ENCODE peak calls at places on chromosomes 5 and 9, in five cellular contexts. Y is mucosa of descending colon, G is endothelial cell of umbilical vein, T is cardiac muscle cell, M is brain microvascular endothelial cell. O is an unnamed sample.

GRCh38 chr5:77087484-77088291 is 603 bp upstream of the ZBED3 start:
- DNase-seq in Y (peak; percentile 56), G (peak; percentile 51), T (peak; percentile 81), M (no peak), O (no peak)

GRCh38 chr5:169753795-169754194 is 116.7 kb downstream of the DOCK2 start:
- DNase-seq in Y (no peak), G (no peak), T (peak; percentile 63), M (no peak), O (no peak)

GRCh38 chr9:81529556-81530193 is 159.7 kb downstream of the TLE1 start:
- DNase-seq in Y (no peak), G (peak; percentile 89), T (peak; percentile 52), M (no peak), O (no peak)

GRCh38 chr9:137167752-137168574 is 1.9 kb downstream of the LRRC26 start:
- DNase-seq in Y (peak; percentile 83), G (no peak), T (no peak), M (no peak), O (peak; percentile 59)

GRCh38 chr9:37036237-37037136 is 2.4 kb upstream of the PAX5 start:
- DNase-seq in Y (peak; percentile 73), G (peak; percentile 30), T (peak; percentile 37), M (no peak), O (peak; percentile 84)

GRCh38 chr5:78592735-78593386 is 55.7 kb downstream of the LHFPL2 start:
- DNase-seq in Y (no peak), G (no peak), T (no peak), M (no peak), O (peak; percentile 26)

GRCh38 chr9:27421567-27421966 is 102.5 kb upstream of the IFNK start:
- DNase-seq in Y (no peak), G (no peak), T (no peak), M (no peak), O (no peak)

GRCh38 chr5:104355350-104355749 is 792.8 kb upstream of the NUDT12 start:
- DNase-seq in Y (no peak), G (no peak), T (no peak), M (no peak), O (no peak)

GRCh38 chr9:117869287-117869686 is 165.1 kb downstream of the TLR4 start:
- DNase-seq in Y (no peak), G (no peak), T (no peak), M (no peak), O (no peak)

DNA sequence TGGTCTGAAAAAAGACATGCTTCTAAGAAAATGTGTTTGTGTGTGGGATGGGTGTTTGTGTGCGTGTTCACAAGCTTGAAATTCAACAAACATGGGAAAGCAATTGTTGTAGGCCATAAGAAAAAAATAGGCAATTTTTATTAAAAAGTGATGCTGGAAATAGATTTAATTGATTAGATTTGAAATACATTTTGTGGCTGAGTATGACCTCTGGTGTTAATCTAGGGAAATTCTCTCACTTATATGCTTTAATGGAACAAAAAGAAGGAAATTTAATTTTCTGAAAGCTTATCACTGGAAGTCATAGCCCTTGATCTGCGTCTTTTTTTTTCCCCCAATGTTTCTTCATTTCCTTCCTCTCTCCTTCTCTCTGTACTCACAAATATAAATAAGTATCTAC is 3.5 kb upstream of the KCNN2 start:
- DNase-seq in Y (no peak), G (peak; percentile 33), T (no peak), M (no peak), O (no peak)
- TF ChIP-seq CTCF in Y (no peak), G (peak; percentile 17), T (no peak), M (no peak), O (no peak)

GRCh38 chr9:72300884-72301283 is 64.1 kb downstream of the ZFAND5 start:
- DNase-seq in Y (no peak), G (no peak), T (no peak), M (no peak), O (no peak)

GRCh38 chr9:72309366-72310133 is 55.5 kb downstream of the ZFAND5 start:
- DNase-seq in Y (no peak), G (no peak), T (no peak), M (no peak), O (no peak)

GRCh38 chr9:72306771-72307170 is 58.2 kb downstream of the ZFAND5 start:
- DNase-seq in Y (no peak), G (no peak), T (no peak), M (no peak), O (no peak)

GRCh38 chr9:72304538-72304937 is 60.5 kb downstream of the ZFAND5 start:
- DNase-seq in Y (no peak), G (no peak), T (no peak), M (no peak), O (no peak)

DNA sequence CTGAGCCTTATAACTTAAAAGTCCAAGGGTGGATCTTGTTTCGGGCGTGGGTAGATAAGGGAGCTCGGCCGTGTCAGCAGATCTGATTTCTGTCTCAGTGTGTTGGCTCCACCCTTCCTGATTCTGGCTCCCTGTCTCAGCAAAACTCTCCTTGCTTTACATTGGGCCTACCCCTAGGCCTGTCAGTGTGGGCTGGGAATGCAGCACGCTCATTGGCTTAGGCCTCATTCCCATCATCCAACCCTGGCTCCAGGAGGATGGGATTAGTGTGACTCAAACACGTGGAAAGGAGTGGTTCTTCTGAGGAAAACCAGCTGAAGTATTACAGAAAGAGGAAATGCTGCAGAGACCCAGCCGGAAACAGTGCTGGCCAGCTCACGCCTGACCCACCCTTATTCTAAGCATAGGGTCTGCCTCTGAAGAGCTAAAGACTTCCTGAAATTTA is 59.9 kb downstream of the ZFAND5 start:
- DNase-seq in Y (peak; percentile 85), G (peak; percentile 95), T (peak; percentile 83), M (peak; percentile 42), O (peak; percentile 35)
- H3K4me3 ChIP-seq in Y (peak overlapping the region; percentile 23), G (peak overlapping the region; percentile 53), T (no peak overlapping the region), M (peak overlapping the region; percentile 28), O (no peak overlapping the region)

DNA sequence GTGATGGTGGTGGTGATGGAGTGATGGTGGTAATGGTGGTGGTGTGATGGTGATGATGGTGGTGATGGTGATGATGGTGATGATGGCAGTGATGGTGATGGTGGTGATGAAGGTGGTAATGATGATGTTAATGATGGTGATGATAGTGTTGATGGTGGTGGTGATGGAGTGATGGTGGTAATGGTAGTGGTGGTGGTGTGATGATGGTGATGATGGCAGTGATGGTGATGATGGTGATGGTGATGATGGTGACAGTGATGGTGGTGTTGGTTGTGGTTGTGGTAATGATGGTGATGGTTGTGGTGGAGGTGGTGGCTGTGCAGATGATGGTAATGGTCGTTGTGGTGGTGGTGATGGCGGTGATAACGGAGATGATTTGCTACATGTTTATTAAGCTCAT is 7.3 kb downstream of the STKLD1 start:
- DNase-seq in Y (no peak), G (no peak), T (no peak), M (no peak), O (no peak)
- TF ChIP-seq CTCF in Y (no peak), G (no peak), T (no peak), M (no peak), O (no peak)

DNA sequence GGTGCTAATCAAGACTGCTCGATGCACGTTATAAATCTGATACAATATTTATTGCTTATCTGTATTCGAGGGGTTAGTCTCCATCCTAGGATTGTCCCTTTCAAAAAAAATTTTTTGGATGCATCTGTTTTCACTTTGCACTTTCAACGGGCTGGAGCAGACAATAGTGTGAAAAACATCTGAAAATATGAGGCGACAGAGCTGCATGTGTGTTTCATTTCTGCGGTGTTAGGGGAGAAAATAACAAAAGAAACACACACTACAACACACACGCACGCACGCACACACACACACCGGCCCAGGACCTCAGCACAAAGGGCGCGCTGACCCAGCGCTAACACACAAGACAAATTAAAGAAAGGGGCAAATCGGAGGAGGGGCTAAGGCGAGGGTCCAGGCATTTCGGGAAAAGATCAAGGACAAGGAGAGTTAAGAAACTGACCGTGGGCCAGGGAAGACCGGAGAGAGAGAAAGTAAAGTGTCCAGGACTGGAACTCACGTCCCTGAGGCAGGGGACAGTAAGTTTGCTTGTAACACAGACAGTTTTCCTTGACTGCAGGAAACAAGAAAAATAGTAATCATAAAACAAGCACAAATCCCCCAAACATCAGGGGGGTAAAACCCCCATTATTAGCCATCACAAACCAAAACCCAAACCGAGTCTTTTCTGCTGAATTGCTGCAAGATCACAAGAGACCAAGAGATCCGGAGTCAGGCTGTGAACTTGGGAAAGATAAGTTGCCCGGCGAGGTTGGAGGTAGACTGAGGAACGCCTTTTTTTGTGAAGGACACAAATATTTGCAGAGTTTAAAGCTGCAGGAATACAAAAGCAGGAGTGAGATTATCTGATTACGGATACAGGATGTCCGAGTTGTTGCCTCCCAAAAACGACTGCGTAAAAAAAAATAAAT is 302.1 kb downstream of the PARP8 start:
- DNase-seq in Y (no peak), G (no peak), T (no peak), M (no peak), O (no peak)
- H3K4me3 ChIP-seq in Y (no peak overlapping the region), G (no peak overlapping the region), T (peak overlapping the region; percentile 28), M (no peak overlapping the region), O (no peak overlapping the region)

GRCh38 chr5:95471922-95472321 is 80.8 kb downstream of the FAM81B start:
- DNase-seq in Y (no peak), G (no peak), T (peak; percentile 39), M (peak; percentile 55), O (no peak)
- TF ChIP-seq CTCF in Y (no peak), G (no peak), T (no peak), M (peak; percentile 33), O (no peak)